ENCODE peak calls at places on chromosome 18, in five cellular contexts. One of them, this sample, is unnamed.

GRCh38 chr18:55268629-55269275 is 309.5 kb upstream of the CCDC68 start:
- DNase-seq in H4: no peak
- DNase-seq in choroid plexus epithelial cell: no peak
- DNase-seq in adrenal gland: no peak
- DNase-seq in NCI-H1092 treated with DMSO at 0.1 percent for 48 hours: no peak
- DNase-seq in this sample: no peak

GRCh38 chr18:6521804-6522418 is 107.2 kb upstream of the L3MBTL4 start:
- DNase-seq in NCI-H1092 treated with DMSO at 0.1 percent for 48 hours: peak; percentile 15
- DNase-seq in adrenal gland: no peak
- DNase-seq in choroid plexus epithelial cell: peak; percentile 80
- DNase-seq in H4: peak; percentile 57
- DNase-seq in this sample: no peak

GRCh38 chr18:24584205-24584604 is 123.8 kb downstream of the HRH4 start:
- DNase-seq in NCI-H1092 treated with DMSO at 0.1 percent for 48 hours: no peak
- DNase-seq in H4: no peak
- DNase-seq in choroid plexus epithelial cell: no peak
- DNase-seq in adrenal gland: no peak
- DNase-seq in this sample: no peak

GRCh38 chr18:41266616-41267015 is 688.4 kb upstream of the PIK3C3 start:
- DNase-seq in adrenal gland: no peak
- DNase-seq in choroid plexus epithelial cell: peak; percentile 69
- DNase-seq in NCI-H1092 treated with DMSO at 0.1 percent for 48 hours: no peak
- DNase-seq in H4: peak; percentile 10
- DNase-seq in this sample: no peak

GRCh38 chr18:74040459-74041332 is 106.9 kb downstream of the FBXO15 start:
- DNase-seq in NCI-H1092 treated with DMSO at 0.1 percent for 48 hours: no peak
- DNase-seq in H4: peak; percentile 6
- DNase-seq in choroid plexus epithelial cell: peak; percentile 52
- DNase-seq in adrenal gland: peak; percentile 31
- DNase-seq in this sample: peak; percentile 14

GRCh38 chr18:57088883-57089282 is 58.0 kb upstream of the BOD1L2 start:
- DNase-seq in NCI-H1092 treated with DMSO at 0.1 percent for 48 hours: peak; percentile 37
- DNase-seq in adrenal gland: no peak
- DNase-seq in choroid plexus epithelial cell: no peak
- DNase-seq in H4: no peak
- DNase-seq in this sample: no peak

GRCh38 chr18:80249217-80250093 is 2.1 kb upstream of the PARD6G start:
- DNase-seq in H4: no peak
- DNase-seq in adrenal gland: no peak
- DNase-seq in NCI-H1092 treated with DMSO at 0.1 percent for 48 hours: no peak
- DNase-seq in choroid plexus epithelial cell: no peak
- DNase-seq in this sample: peak; percentile 59

GRCh38 chr18:35268811-35269210 is 21.2 kb downstream of the ZSCAN30 start:
- DNase-seq in H4: no peak
- DNase-seq in choroid plexus epithelial cell: no peak
- DNase-seq in NCI-H1092 treated with DMSO at 0.1 percent for 48 hours: no peak
- DNase-seq in adrenal gland: no peak
- DNase-seq in this sample: no peak

GRCh38 chr18:7855671-7856070 is 288.6 kb downstream of the PTPRM start:
- DNase-seq in choroid plexus epithelial cell: peak; percentile 42
- DNase-seq in adrenal gland: no peak
- DNase-seq in NCI-H1092 treated with DMSO at 0.1 percent for 48 hours: no peak
- DNase-seq in H4: no peak
- DNase-seq in this sample: no peak

GRCh38 chr18:421236-422155 is 79.0 kb downstream of the COLEC12 start:
- DNase-seq in NCI-H1092 treated with DMSO at 0.1 percent for 48 hours: no peak
- DNase-seq in choroid plexus epithelial cell: peak; percentile 40
- DNase-seq in H4: peak; percentile 23
- DNase-seq in adrenal gland: no peak
- DNase-seq in this sample: no peak

GRCh38 chr18:35328868-35329267 is 15.4 kb downstream of the ZNF24 start:
- DNase-seq in adrenal gland: no peak
- DNase-seq in choroid plexus epithelial cell: no peak
- DNase-seq in H4: no peak
- DNase-seq in NCI-H1092 treated with DMSO at 0.1 percent for 48 hours: no peak
- DNase-seq in this sample: no peak

GRCh38 chr18:48813833-48814489 is 136.8 kb downstream of the SMAD7 start:
- DNase-seq in choroid plexus epithelial cell: no peak
- DNase-seq in adrenal gland: no peak
- DNase-seq in NCI-H1092 treated with DMSO at 0.1 percent for 48 hours: no peak
- DNase-seq in H4: no peak
- DNase-seq in this sample: no peak

GRCh38 chr18:58785171-58785805 is 79.4 kb upstream of the ZNF532 start:
- DNase-seq in NCI-H1092 treated with DMSO at 0.1 percent for 48 hours: no peak
- DNase-seq in H4: peak; percentile 94
- DNase-seq in adrenal gland: no peak
- DNase-seq in choroid plexus epithelial cell: peak; percentile 69
- DNase-seq in this sample: no peak

GRCh38 chr18:79887181-79888000 is 64.1 kb downstream of the SLC66A2 start:
- DNase-seq in H4: no peak
- DNase-seq in choroid plexus epithelial cell: no peak
- DNase-seq in NCI-H1092 treated with DMSO at 0.1 percent for 48 hours: no peak
- DNase-seq in adrenal gland: no peak
- DNase-seq in this sample: no peak

This sample was measured in foreskin melanocyte.